ENCODE peak calls at places on chromosomes 1 and 21, in four cellular contexts. One of them, this sample, is unnamed.

GRCh38 chr1:183043872-183044859 is 20.9 kb downstream of the LAMC1 start:
- DNase-seq in colonic mucosa: no peak
- DNase-seq in HCT116: no peak
- DNase-seq in uterus: no peak
- DNase-seq in this sample: peak; percentile 72

GRCh38 chr1:206047271-206047670 is 5.7 kb upstream of the RHEX start:
- DNase-seq in uterus: no peak
- DNase-seq in HCT116: no peak
- DNase-seq in colonic mucosa: no peak
- DNase-seq in this sample: no peak

GRCh38 chr1:58082596-58082995 is 463.9 kb downstream of the OMA1 start:
- DNase-seq in HCT116: no peak
- DNase-seq in uterus: no peak
- DNase-seq in colonic mucosa: no peak
- DNase-seq in this sample: no peak

GRCh38 chr1:202802998-202803932 is 5.0 kb downstream of the KDM5B start:
- DNase-seq in uterus: no peak
- DNase-seq in HCT116: peak; percentile 46
- DNase-seq in colonic mucosa: no peak
- DNase-seq in this sample: no peak

GRCh38 chr1:189027509-189027908 is 1450.2 kb downstream of the BRINP3 start:
- DNase-seq in uterus: no peak
- DNase-seq in HCT116: no peak
- DNase-seq in colonic mucosa: no peak
- DNase-seq in this sample: no peak

GRCh38 chr21:27196651-27197050 is 229.8 kb upstream of the ADAMTS5 start:
- DNase-seq in colonic mucosa: no peak
- DNase-seq in HCT116: no peak
- DNase-seq in uterus: no peak
- DNase-seq in this sample: no peak

GRCh38 chr1:208071425-208072031 is 160.6 kb upstream of the CD34 start:
- DNase-seq in HCT116: no peak
- DNase-seq in uterus: no peak
- DNase-seq in colonic mucosa: no peak
- DNase-seq in this sample: no peak

GRCh38 chr1:205199090-205199930 is 12.2 kb downstream of the DSTYK start:
- DNase-seq in uterus: no peak
- DNase-seq in HCT116: no peak
- DNase-seq in colonic mucosa: no peak
- DNase-seq in this sample: no peak

GRCh38 chr1:23422313-23422877 is 2.2 kb downstream of the TCEA3 start:
- DNase-seq in uterus: peak; percentile 74
- DNase-seq in colonic mucosa: peak; percentile 96
- DNase-seq in HCT116: no peak
- DNase-seq in this sample: peak; percentile 43

GRCh38 chr21:33940164-33940563 is 24.6 kb upstream of the ATP5PO start:
- DNase-seq in colonic mucosa: no peak
- DNase-seq in uterus: no peak
- DNase-seq in HCT116: no peak
- DNase-seq in this sample: no peak

GRCh38 chr1:9822490-9822889 is 1.3 kb downstream of the CLSTN1 start:
- DNase-seq in colonic mucosa: no peak
- DNase-seq in uterus: no peak
- DNase-seq in HCT116: no peak
- DNase-seq in this sample: no peak

GRCh38 chr1:240768979-240769378 is 157.0 kb upstream of the GREM2 start:
- DNase-seq in HCT116: no peak
- DNase-seq in colonic mucosa: no peak
- DNase-seq in uterus: no peak
- DNase-seq in this sample: no peak

GRCh38 chr1:203265541-203265940 is 36.1 kb upstream of the CHIT1 start:
- DNase-seq in uterus: peak; percentile 17
- DNase-seq in colonic mucosa: no peak
- DNase-seq in HCT116: no peak
- DNase-seq in this sample: no peak

GRCh38 chr1:225777058-225777582 is 506 bp upstream of the SRP9 start:
- DNase-seq in uterus: no peak
- DNase-seq in colonic mucosa: no peak
- DNase-seq in HCT116: no peak
- DNase-seq in this sample: no peak

GRCh38 chr21:46120301-46121285 is 22.7 kb downstream of the COL6A2 start:
- DNase-seq in colonic mucosa: no peak
- DNase-seq in uterus: peak; percentile 13
- DNase-seq in HCT116: no peak
- DNase-seq in this sample: no peak

GRCh38 chr1:2983706-2984398 is 37.4 kb upstream of the ACTRT2 start:
- DNase-seq in colonic mucosa: no peak
- DNase-seq in uterus: no peak
- DNase-seq in HCT116: no peak
- DNase-seq in this sample: no peak

GRCh38 chr1:34358636-34359035 is 181.9 kb downstream of the C1orf94 start:
- DNase-seq in uterus: no peak
- DNase-seq in colonic mucosa: no peak
- DNase-seq in HCT116: no peak
- DNase-seq in this sample: no peak

GRCh38 chr21:42722808-42723470 is 69.5 kb downstream of the PDE9A start:
- DNase-seq in HCT116: no peak
- DNase-seq in uterus: no peak
- DNase-seq in colonic mucosa: peak; percentile 54
- DNase-seq in this sample: no peak

GRCh38 chr21:33685613-33686197 is 43.4 kb downstream of the ITSN1 start:
- DNase-seq in colonic mucosa: no peak
- DNase-seq in uterus: no peak
- DNase-seq in HCT116: no peak
- DNase-seq in this sample: peak; percentile 18

GRCh38 chr1:36838866-36839265 is 195.4 kb downstream of the GRIK3 start:
- DNase-seq in HCT116: no peak
- DNase-seq in uterus: no peak
- DNase-seq in colonic mucosa: no peak
- DNase-seq in this sample: no peak

GRCh38 chr1:98103617-98104284 is 182.9 kb upstream of the DPYD start:
- DNase-seq in colonic mucosa: no peak
- DNase-seq in HCT116: no peak
- DNase-seq in uterus: no peak
- DNase-seq in this sample: no peak

GRCh38 chr1:235943581-235944114 is 76.9 kb upstream of the LYST start:
- DNase-seq in HCT116: no peak
- DNase-seq in uterus: no peak
- DNase-seq in colonic mucosa: no peak
- DNase-seq in this sample: peak; percentile 96

GRCh38 chr1:115567431-115567830 is 74.3 kb upstream of the VANGL1 start:
- DNase-seq in colonic mucosa: no peak
- DNase-seq in HCT116: no peak
- DNase-seq in uterus: no peak
- DNase-seq in this sample: no peak

GRCh38 chr1:66147226-66147625 is 354.5 kb downstream of the PDE4B start:
- DNase-seq in colonic mucosa: no peak
- DNase-seq in HCT116: no peak
- DNase-seq in uterus: no peak
- DNase-seq in this sample: no peak

GRCh38 chr1:15966081-15966955 is 9.6 kb downstream of the ZBTB17 start:
- DNase-seq in HCT116: no peak
- DNase-seq in uterus: no peak
- DNase-seq in colonic mucosa: no peak
- DNase-seq in this sample: no peak

GRCh38 chr1:199282910-199283309 is 644.1 kb downstream of the PTPRC start:
- DNase-seq in uterus: no peak
- DNase-seq in HCT116: no peak
- DNase-seq in colonic mucosa: no peak
- DNase-seq in this sample: no peak

GRCh38 chr1:197807739-197808453 is 32.6 kb upstream of the DENND1B start:
- DNase-seq in uterus: no peak
- DNase-seq in colonic mucosa: no peak
- DNase-seq in HCT116: no peak
- DNase-seq in this sample: no peak

GRCh38 chr1:226990133-226990716 is 50.1 kb downstream of the COQ8A start:
- DNase-seq in colonic mucosa: peak; percentile 88
- DNase-seq in uterus: no peak
- DNase-seq in HCT116: no peak
- DNase-seq in this sample: no peak

GRCh38 chr1:172948457-172948856 is 102.3 kb downstream of the TNFSF18 start:
- DNase-seq in HCT116: no peak
- DNase-seq in colonic mucosa: no peak
- DNase-seq in uterus: no peak
- DNase-seq in this sample: no peak

GRCh38 chr1:35364732-35365131 is 96.2 kb downstream of the ZMYM4 start:
- DNase-seq in HCT116: no peak
- DNase-seq in uterus: no peak
- DNase-seq in colonic mucosa: no peak
- DNase-seq in this sample: no peak

GRCh38 chr1:234689236-234689635 is 79.3 kb upstream of the IRF2BP2 start:
- DNase-seq in HCT116: no peak
- DNase-seq in uterus: no peak
- DNase-seq in colonic mucosa: no peak
- DNase-seq in this sample: no peak

GRCh38 chr1:106924360-106924759 is 132.1 kb upstream of the PRMT6 start:
- DNase-seq in HCT116: no peak
- DNase-seq in colonic mucosa: no peak
- DNase-seq in uterus: no peak
- DNase-seq in this sample: no peak

GRCh38 chr1:43844114-43844513 is 89.5 kb upstream of the ARTN start:
- DNase-seq in uterus: no peak
- DNase-seq in colonic mucosa: peak; percentile 63
- DNase-seq in HCT116: no peak
- DNase-seq in this sample: no peak

DNA sequence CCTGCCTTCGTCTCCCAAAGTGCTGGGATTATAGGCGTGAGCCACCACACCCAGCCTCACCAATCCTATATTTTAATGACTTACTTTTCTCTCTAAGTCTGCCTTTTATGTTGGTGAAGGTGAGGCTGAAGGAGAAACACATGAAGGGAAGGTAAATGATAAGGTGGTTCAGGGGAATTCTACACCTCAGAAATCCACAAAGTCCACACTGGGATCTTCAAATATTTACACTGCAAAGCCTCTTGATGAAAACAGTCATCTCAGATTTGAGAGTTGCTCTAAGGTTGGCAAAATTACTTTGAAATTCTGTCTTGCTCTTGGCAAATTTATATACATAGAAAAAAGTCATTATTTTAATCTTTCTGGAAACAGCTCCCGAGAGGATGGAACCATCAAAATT is 42.0 kb upstream of the CACHD1 start:
- DNase-seq in colonic mucosa: no peak
- DNase-seq in uterus: no peak
- DNase-seq in HCT116: no peak
- DNase-seq in this sample: no peak
- H3K27ac ChIP-seq in colonic mucosa: no peak overlapping the region
- H3K27ac ChIP-seq in uterus: no peak overlapping the region
- H3K27ac ChIP-seq in HCT116: no peak overlapping the region
- H3K27ac ChIP-seq in this sample: no peak overlapping the region

GRCh38 chr1:237492359-237492758 is 398.4 kb downstream of the ZP4 start:
- DNase-seq in colonic mucosa: no peak
- DNase-seq in HCT116: no peak
- DNase-seq in uterus: no peak
- DNase-seq in this sample: no peak
- TF ChIP-seq CTCF in colonic mucosa: no peak
- TF ChIP-seq CTCF in HCT116: no peak
- TF ChIP-seq CTCF in uterus: no peak
- TF ChIP-seq CTCF in this sample: no peak

GRCh38 chr1:12148958-12149790 is 17.6 kb upstream of the TNFRSF1B start:
- DNase-seq in colonic mucosa: no peak
- DNase-seq in uterus: no peak
- DNase-seq in HCT116: no peak
- DNase-seq in this sample: no peak
- H3K4me3 ChIP-seq in colonic mucosa: no peak overlapping the region
- H3K4me3 ChIP-seq in uterus: no peak overlapping the region
- H3K4me3 ChIP-seq in HCT116: no peak overlapping the region
- H3K4me3 ChIP-seq in this sample: no peak overlapping the region

DNA sequence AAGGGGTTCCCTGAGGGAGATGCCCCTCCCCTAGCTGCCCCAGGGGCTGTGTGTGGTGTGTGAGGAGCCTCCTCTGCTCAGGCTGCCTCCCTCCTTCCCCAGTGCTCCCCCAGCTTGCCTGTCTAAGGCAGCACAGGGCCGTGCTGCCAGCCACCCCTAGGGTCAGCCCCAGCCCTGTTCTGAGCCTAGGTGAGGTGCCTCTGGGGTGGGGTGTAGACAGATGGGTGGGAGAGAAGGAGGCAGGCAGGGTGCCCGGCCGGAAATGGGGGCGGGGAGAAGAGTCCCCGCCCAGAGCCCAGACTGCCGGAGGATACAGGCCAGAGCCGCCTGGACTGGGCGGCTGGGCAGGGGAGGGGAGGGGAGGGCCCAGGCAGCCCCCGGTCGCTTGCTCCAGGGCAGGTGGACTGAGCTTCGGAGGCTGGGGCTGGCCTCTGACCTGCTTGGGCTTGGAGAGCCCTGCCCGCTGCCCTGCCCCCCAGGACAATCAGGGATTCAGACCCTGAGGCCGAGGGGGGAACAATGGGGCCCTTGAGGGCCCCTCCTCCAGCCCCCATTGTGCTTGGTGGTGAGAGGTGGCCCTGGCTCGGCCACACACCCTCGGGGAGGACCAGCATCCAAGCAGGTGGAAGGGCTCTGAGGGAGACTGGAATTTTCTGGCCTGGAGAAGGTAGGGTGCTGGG is at the start of gene GJC2:
- DNase-seq in colonic mucosa: no peak
- DNase-seq in uterus: peak; percentile 73
- DNase-seq in HCT116: no peak
- DNase-seq in this sample: no peak
- H3K27ac ChIP-seq in colonic mucosa: peak within 1 kb of the TSS; percentile 47
- H3K27ac ChIP-seq in uterus: peak within 1 kb of the TSS; percentile 88
- H3K27ac ChIP-seq in HCT116: no peak within 1 kb of the TSS
- H3K27ac ChIP-seq in this sample: peak within 1 kb of the TSS; percentile 84

GRCh38 chr1:17439250-17440073 is at the start of gene RCC2:
- DNase-seq in HCT116: peak; percentile 43
- DNase-seq in uterus: peak; percentile 42
- DNase-seq in colonic mucosa: peak; percentile 54
- DNase-seq in this sample: peak; percentile 54
- TF ChIP-seq CTCF in HCT116: peak; percentile 6
- TF ChIP-seq CTCF in uterus: peak; percentile 53
- TF ChIP-seq CTCF in colonic mucosa: no peak
- TF ChIP-seq CTCF in this sample: no peak

This sample was measured in AG04450.